ENCODE peak calls at places on chromosomes 7 and 10, in ten cellular contexts. I, T, L, Z, G, Y, N, D, A and X are unnamed samples.

GRCh38 chr7:41573881-41574280 is 129.0 kb downstream of the INHBA start:
- DNase-seq in D (peak), Y (no peak), I (no peak), A (no peak), Z (no peak), G (no peak), T (peak), N (no peak), L (no peak), X (no peak)

GRCh38 chr10:66552331-66552730 is 373.5 kb upstream of the LRRTM3 start:
- DNase-seq in Z (no peak), G (no peak), T (no peak), Y (no peak), D (no peak), I (no peak), N (no peak), L (no peak), A (no peak), X (no peak)

GRCh38 chr10:93106631-93107072 is 33.0 kb downstream of the CYP26A1 start:
- DNase-seq in I (no peak), L (no peak), Y (no peak), T (peak), G (no peak), A (no peak), D (peak), N (no peak), Z (peak), X (peak)

GRCh38 chr7:26955516-26955915 is 91.1 kb upstream of the SKAP2 start:
- DNase-seq in A (no peak), Y (no peak), G (no peak), L (no peak), T (no peak), Z (no peak), I (no peak), N (no peak), D (no peak), X (no peak)

GRCh38 chr7:26681819-26682418 is 182.5 kb downstream of the SKAP2 start:
- DNase-seq in G (peak), Y (no peak), N (peak), D (peak), I (no peak), Z (peak), A (no peak), T (peak), L (no peak), X (peak)

GRCh38 chr7:95001815-95002561 is 94.6 kb downstream of the PPP1R9A start:
- DNase-seq in Y (no peak), Z (no peak), D (no peak), L (no peak), A (no peak), G (no peak), T (no peak), N (no peak), I (no peak), X (no peak)

GRCh38 chr7:140983802-140984201 is 30.9 kb downstream of the MRPS33 start:
- DNase-seq in A (no peak), L (no peak), I (no peak), Z (peak), G (no peak), D (no peak), N (no peak), T (peak), Y (no peak), X (peak)

GRCh38 chr10:15609291-15609690 is 110.4 kb downstream of the ITGA8 start:
- DNase-seq in L (no peak), A (no peak), I (no peak), Y (no peak), G (no peak), D (no peak), T (no peak), Z (no peak), N (no peak), X (no peak)

GRCh38 chr10:35334297-35334696 is 2.0 kb upstream of the CCNY start:
- DNase-seq in G (no peak), Y (no peak), Z (no peak), L (no peak), N (no peak), A (no peak), I (no peak), T (no peak), D (no peak), X (no peak)

GRCh38 chr10:49397036-49397999 is 1.4 kb upstream of the DRGX start:
- DNase-seq in Y (no peak), N (no peak), G (no peak), L (no peak), A (peak), Z (no peak), T (no peak), I (no peak), D (no peak), X (no peak)

DNA sequence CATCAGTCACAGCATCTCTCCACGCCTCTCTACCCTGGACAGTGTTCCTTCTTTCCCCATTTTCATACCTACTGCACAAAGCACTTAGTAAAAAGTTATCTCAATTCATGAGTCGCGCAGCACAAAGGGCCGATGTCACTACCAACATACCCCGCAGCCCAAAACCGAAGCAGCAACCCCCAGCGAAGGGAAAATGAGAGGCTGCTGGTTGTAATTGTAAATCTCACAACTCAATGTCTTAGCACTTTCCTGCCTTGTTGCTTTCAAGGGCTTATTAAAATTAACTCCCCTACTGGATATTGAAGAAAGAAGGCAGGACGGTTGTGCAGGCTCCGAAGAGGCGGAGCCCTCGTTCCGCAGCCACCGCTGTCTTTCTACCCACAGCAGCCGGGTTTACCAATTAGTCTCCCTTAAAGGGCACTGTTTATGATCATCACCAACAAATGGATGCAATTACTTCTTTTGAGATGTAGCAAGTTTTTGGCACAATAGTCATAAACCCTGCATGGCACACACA is 6.5 kb downstream of the DIP2C start:
- DNase-seq in L (no peak), I (no peak), A (peak), T (no peak), G (no peak), Z (no peak), D (no peak), N (no peak), Y (no peak), X (no peak)
- H3K4me3 ChIP-seq in L (peak), I (peak), A (peak), T (no peak), G (no peak), Z (peak), D (no peak), N (no peak), Y (no peak), X (no peak)

GRCh38 chr10:125213541-125214282 is 53.3 kb upstream of the CTBP2 start:
- DNase-seq in N (peak), D (no peak), Z (no peak), T (no peak), Y (no peak), I (no peak), G (no peak), A (no peak), L (no peak), X (no peak)
- H3K4me3 ChIP-seq in N (no peak), D (no peak), Z (no peak), T (no peak), Y (no peak), I (no peak), G (no peak), A (no peak), L (no peak), X (no peak)

DNA sequence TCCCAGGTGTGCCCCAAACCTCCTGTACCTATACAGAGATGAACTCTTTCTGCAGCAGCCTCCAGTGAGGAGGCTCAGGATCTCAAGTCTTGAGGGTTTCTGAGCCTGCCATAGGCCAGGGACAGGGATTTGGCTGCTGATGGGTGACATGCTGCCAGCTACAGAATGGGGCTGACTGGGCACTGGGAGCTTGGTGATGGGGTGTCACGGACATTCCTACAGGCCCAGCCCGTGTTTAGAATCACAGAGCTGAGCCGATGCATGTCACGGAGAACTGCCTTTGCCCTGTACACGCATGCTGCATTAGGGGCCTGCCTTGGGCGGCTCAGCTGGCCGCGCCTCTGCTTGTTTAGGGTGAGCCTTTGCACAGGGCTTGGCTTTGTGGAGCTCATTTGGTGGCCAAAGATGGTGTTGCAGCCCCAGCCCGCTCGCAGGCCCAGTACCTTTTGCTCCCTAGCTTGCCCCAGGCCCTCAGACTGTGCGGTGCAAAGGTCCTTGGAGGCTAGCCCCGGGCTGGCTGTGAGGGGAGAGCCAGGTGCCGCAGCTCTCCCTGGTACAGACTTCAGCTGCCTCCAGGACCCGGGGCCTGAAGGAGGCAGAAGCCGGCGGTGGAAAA is 108.4 kb upstream of the BTBD16 start:
- DNase-seq in T (no peak), L (no peak), A (no peak), N (peak), D (no peak), G (no peak), Z (no peak), I (no peak), Y (peak), X (no peak)
- H3K4me3 ChIP-seq in T (peak), L (no peak), A (peak), N (peak), D (peak), G (no peak), Z (no peak), I (peak), Y (peak), X (no peak)

DNA sequence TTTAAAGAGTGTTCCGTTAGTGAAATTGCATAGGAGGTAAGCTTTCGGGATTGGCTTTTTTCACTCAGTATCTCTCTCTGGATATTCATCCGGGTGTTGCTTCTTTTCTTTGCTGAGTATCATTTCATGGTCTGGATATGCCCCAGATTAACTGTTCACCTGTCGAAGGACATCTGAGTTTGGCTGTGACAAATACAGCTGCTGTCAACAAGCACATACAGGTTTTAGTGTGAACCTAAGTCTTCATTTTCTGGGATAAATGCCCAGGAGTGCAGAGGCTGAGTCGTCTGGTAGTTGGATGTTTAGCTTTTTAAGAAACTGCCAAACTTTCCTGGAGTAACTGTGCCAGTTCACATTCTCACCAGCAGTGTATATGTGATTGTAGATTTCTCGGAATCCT is 5.6 kb downstream of the DOCK1 start:
- DNase-seq in Z (no peak), Y (no peak), D (no peak), I (no peak), A (no peak), L (no peak), T (no peak), G (no peak), N (no peak), X (no peak)
- H3K4me3 ChIP-seq in Z (no peak), Y (no peak), D (no peak), I (no peak), A (no peak), L (no peak), T (no peak), G (no peak), N (no peak), X (no peak)

DNA sequence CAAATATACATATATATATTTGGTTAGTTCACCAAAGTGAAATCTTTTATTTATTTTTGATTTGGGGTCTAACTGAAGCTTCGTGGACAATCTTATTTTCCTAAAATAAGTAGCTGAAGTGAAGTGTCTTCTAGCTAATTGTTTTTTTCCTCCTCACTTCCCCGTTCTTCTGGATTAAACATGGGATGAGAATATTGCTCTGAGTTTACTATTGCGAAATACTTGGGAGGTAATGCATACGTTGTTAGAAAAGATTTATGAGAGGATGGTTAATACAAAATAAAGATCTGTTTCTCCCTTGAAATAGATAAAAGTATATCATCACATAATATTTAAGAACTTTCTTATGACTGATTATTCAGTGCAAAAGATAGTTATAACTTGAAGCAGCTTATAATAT is 228.3 kb upstream of the TPK1 start:
- DNase-seq in Z (no peak), L (no peak), D (no peak), N (no peak), G (no peak), I (no peak), A (no peak), Y (no peak), T (no peak), X (no peak)
- H3K4me3 ChIP-seq in Z (no peak), L (no peak), D (no peak), N (no peak), G (no peak), I (no peak), A (no peak), Y (no peak), T (no peak), X (no peak)

GRCh38 chr10:89337493-89337892 is 9.7 kb downstream of the IFIT3 start:
- DNase-seq in A (no peak), T (peak), N (no peak), L (no peak), Z (peak), I (no peak), G (no peak), Y (no peak), D (peak), X (peak)
- H3K4me3 ChIP-seq in A (no peak), T (no peak), N (no peak), L (no peak), Z (no peak), I (no peak), G (no peak), Y (no peak), D (no peak), X (no peak)